ENCODE peak calls at places on chromosome 9, in six cellular contexts. U is fibroblast of mammary gland, J is fibroblast of pulmonary artery, Y is prostate gland, S is neural crest cell, G is AG09319. H is an unnamed sample.
A peak's percentile ranks its signal among the peaks of the same experiment; 100 is the strongest.

GRCh38 chr9:130860458-130861316 is 25.6 kb downstream of the ABL1 start:
- DNase-seq in U (peak; percentile 97), J (peak; percentile 97), Y (no peak), S (no peak), G (peak; percentile 85), H (peak; percentile 80)

GRCh38 chr9:26262431-26262830 is 584.2 kb upstream of the TUSC1 start:
- DNase-seq in U (peak; percentile 46), J (peak; percentile 27), Y (no peak), S (no peak), G (no peak), H (no peak)

GRCh38 chr9:7186175-7186574 is 428.4 kb downstream of the KDM4C start:
- DNase-seq in U (peak; percentile 43), J (peak; percentile 37), Y (no peak), S (no peak), G (no peak), H (no peak)

GRCh38 chr9:37951671-37952579 is 48.0 kb upstream of the SLC25A51 start:
- DNase-seq in U (peak; percentile 50), J (no peak), Y (no peak), S (no peak), G (no peak), H (no peak)

GRCh38 chr9:136545966-136546696 is at the start of gene NOTCH1:
- DNase-seq in U (peak; percentile 85), J (peak; percentile 93), Y (peak; percentile 91), S (peak; percentile 82), G (peak; percentile 89), H (peak; percentile 75)

GRCh38 chr9:16656432-16657169 is 213.9 kb downstream of the BNC2 start:
- DNase-seq in U (no peak), J (no peak), Y (no peak), S (no peak), G (no peak), H (no peak)

GRCh38 chr9:126805546-126806262 is 864 bp downstream of the ZBTB43 start:
- DNase-seq in U (peak; percentile 89), J (peak; percentile 38), Y (no peak), S (no peak), G (no peak), H (peak; percentile 82)

GRCh38 chr9:128149001-128149701 is at the start of gene LCN2:
- DNase-seq in U (no peak), J (no peak), Y (peak; percentile 87), S (no peak), G (no peak), H (peak; percentile 90)

GRCh38 chr9:111481885-111482636 is 2.1 kb downstream of the ECPAS start:
- DNase-seq in U (peak; percentile 78), J (peak; percentile 36), Y (peak; percentile 49), S (no peak), G (no peak), H (peak; percentile 62)

GRCh38 chr9:132187006-132187760 is 25.3 kb downstream of the NTNG2 start:
- DNase-seq in U (no peak), J (no peak), Y (no peak), S (no peak), G (no peak), H (no peak)

GRCh38 chr9:136385015-136385414 is 11.5 kb upstream of the CARD9 start:
- DNase-seq in U (no peak), J (no peak), Y (no peak), S (no peak), G (no peak), H (no peak)

GRCh38 chr9:121584421-121584820 is 67.0 kb upstream of the DAB2IP start:
- DNase-seq in U (no peak), J (no peak), Y (no peak), S (no peak), G (no peak), H (no peak)

GRCh38 chr9:129850821-129851540 is 15.7 kb downstream of the USP20 start:
- DNase-seq in U (no peak), J (no peak), Y (no peak), S (no peak), G (peak; percentile 34), H (no peak)

GRCh38 chr9:114097613-114098020 is 1.5 kb downstream of the KIF12 start:
- DNase-seq in U (no peak), J (peak; percentile 30), Y (no peak), S (no peak), G (no peak), H (peak; percentile 25)

GRCh38 chr9:126494264-126494663 is 119.5 kb upstream of the LMX1B start:
- DNase-seq in U (no peak), J (no peak), Y (no peak), S (no peak), G (no peak), H (no peak)

GRCh38 chr9:86713970-86714369 is 233.3 kb downstream of the GAS1 start:
- DNase-seq in U (peak; percentile 85), J (peak; percentile 62), Y (no peak), S (no peak), G (no peak), H (no peak)

GRCh38 chr9:133873006-133873780 is 118.9 kb downstream of the VAV2 start:
- DNase-seq in U (no peak), J (no peak), Y (no peak), S (no peak), G (no peak), H (no peak)

GRCh38 chr9:91690540-91691249 is 259.3 kb downstream of the ROR2 start:
- DNase-seq in U (no peak), J (no peak), Y (no peak), S (no peak), G (no peak), H (no peak)

GRCh38 chr9:83294816-83295215 is 231.9 kb upstream of the RASEF start:
- DNase-seq in U (no peak), J (no peak), Y (no peak), S (no peak), G (no peak), H (no peak)

GRCh38 chr9:12777149-12778010 is 2.6 kb downstream of the LURAP1L start:
- DNase-seq in U (no peak), J (no peak), Y (no peak), S (no peak), G (no peak), H (no peak)

GRCh38 chr9:74719306-74719705 is 168.4 kb downstream of the TRPM6 start:
- DNase-seq in U (no peak), J (no peak), Y (no peak), S (no peak), G (no peak), H (no peak)

GRCh38 chr9:88007291-88007650 is 32.9 kb upstream of the CDK20 start:
- DNase-seq in U (no peak), J (no peak), Y (no peak), S (no peak), G (no peak), H (no peak)

DNA sequence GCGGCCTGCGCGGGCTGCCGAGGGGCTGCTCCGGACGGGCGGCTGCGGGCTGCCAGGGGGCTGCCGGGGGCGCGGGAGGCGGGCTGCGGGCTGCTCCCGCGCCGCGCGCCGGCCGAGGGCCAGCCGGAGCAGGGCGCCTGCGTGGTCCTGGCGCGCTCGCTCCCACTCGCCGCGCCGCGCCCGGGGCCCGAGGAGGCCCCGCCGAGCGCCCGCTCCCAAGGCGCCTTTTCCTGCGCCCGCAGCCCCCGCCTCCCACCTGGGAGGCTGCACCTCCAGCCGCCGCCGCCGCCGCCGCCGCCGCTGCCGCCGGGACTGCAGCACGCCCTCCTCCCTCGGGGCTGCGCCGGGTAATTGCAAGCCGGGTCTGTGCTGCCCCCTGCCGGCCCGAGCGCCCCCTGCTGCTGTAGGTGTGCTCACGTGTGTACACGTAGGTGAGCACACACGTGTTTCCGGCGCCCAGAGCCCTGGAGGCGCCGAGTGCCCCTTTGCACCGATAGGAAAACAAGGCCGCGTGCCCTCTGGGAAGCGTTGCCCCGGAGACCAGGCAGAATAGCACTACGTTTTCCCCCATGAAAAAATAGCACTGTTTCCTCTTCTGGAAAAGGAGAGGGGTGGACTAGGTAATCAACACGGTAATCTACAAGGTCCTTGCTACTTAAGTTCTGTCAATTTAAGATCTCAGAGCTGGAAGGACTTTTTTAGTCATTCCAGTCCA is at the start of gene EPB41L4B:
- DNase-seq in U (peak; percentile 56), J (peak; percentile 75), Y (peak; percentile 93), S (peak; percentile 90), G (peak; percentile 45), H (peak; percentile 72)
- TF ChIP-seq CTCF in U (peak; percentile 60), J (peak; percentile 65), Y (peak; percentile 99), S (peak; percentile 97), G (peak; percentile 81), H (peak; percentile 90)

DNA sequence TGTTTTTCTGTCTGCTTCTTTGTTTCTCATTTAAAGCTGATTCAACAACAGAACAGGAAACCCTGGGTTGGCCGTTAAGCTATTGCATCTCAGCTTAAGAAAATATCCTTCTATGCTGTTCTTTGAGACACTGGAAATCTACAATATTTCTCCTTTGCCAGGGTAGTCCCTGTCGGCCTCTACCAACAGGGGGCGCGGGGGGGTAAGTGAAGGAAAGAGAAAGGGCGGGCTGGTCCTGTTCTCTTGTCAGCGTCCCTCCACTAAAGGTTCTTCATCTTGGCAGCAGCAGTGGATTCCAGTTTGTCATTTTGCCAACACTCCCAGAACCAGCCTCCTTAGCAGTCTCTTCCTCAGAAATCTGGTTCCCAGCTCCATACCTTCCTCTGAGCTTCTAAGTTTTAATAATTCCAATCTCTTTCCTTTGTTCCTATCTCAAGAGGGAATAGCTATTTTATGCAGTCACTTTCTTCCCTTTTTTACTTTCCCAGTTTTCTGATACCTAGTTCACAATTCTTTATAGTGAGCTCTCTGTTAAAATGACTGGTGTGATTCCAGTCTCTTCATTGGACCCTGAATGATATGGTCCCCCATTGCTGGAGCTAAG is 222.3 kb downstream of the GLIS3 start:
- DNase-seq in U (peak; percentile 90), J (peak; percentile 93), Y (peak; percentile 36), S (peak; percentile 53), G (peak; percentile 44), H (peak; percentile 30)
- TF ChIP-seq CTCF in U (peak; percentile 86), J (peak; percentile 84), Y (peak; percentile 49), S (peak; percentile 69), G (peak; percentile 81), H (peak; percentile 71)

DNA sequence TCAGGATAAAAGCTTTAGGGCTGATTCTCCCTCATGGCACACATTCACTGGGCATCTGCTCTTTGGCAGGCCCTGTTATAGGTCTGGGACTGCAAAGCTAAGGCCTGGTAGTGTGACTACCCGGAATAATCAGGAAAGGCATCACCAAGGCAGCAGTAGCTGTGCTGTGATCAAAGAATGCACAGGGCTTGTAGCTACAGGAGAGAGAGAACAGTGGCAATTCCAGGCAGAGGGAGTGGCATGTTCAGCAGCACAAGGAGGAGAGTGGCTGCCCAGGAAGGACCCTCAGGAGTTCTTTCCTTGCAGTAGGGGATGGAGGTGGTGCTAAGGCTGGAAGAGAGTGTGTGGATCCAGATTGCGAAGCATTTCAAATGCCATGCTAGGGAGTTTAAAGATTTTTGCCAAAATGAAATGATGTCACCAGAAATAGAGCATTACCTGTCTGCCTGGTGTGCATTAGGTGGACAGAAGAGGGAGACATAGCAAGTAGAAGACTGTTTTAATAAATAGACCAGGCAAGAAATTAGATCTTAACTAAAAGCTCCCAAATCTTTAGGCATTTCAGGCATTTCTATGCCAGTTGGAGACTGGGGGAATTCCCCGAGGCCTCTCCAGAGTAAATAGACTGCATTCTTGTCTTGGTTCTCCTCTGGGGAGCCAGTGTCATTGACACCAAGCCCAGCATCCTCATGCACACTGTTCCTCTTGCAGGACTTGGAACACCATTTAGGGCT is 69.1 kb downstream of the GPR21 start:
- DNase-seq in U (no peak), J (no peak), Y (peak; percentile 36), S (no peak), G (no peak), H (peak; percentile 62)
- TF ChIP-seq CTCF in U (peak; percentile 16), J (peak; percentile 19), Y (peak; percentile 59), S (no peak), G (peak; percentile 23), H (peak; percentile 34)

DNA sequence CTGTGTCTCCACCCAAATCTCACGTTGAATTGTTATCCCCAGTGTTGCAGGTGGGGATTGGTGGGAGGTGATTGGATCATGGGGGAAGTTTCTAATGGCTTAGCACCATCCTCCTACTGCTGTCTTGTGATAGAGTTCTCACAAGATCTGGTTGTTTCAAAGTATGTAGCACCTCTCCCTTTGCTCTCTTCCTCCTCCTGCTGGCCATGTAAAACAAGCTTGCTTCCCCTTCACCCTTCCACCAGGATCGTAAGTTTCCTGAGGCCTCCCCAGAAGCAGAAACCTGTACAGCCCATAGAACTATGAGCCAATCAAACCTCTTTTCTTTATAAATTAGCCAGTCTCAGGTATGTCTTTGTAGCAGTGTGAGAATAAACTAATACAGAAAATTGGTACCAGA is 214.7 kb upstream of the C9orf72 start:
- DNase-seq in U (no peak), J (peak; percentile 62), Y (no peak), S (no peak), G (no peak), H (peak; percentile 43)
- TF ChIP-seq CTCF in U (no peak), J (peak; percentile 42), Y (no peak), S (peak; percentile 17), G (no peak), H (peak; percentile 41)

H was measured in bronchial epithelial cell.